ENCODE peak calls at places on chromosome 10, in six cellular contexts. One of them, this sample, is unnamed.
A peak's percentile ranks its signal among the peaks of the same experiment; 100 is the strongest.

GRCh38 chr10:119542357-119542989 is at the start of gene RGS10:
- DNase-seq in EH: peak; percentile 90
- DNase-seq in OCI-M1: peak; percentile 91
- DNase-seq in small intestine: peak; percentile 89
- DNase-seq in activated CD8-positive, alpha-beta memory T cell treated with anti-CD3 and anti-CD28 coated beads for 24 hours: no peak
- DNase-seq in heart right ventricle: peak; percentile 82
- DNase-seq in this sample: peak; percentile 43

GRCh38 chr10:22824984-22825383 is 102.9 kb upstream of the ARMC3 start:
- DNase-seq in small intestine: no peak
- DNase-seq in OCI-M1: no peak
- DNase-seq in activated CD8-positive, alpha-beta memory T cell treated with anti-CD3 and anti-CD28 coated beads for 24 hours: no peak
- DNase-seq in EH: peak; percentile 66
- DNase-seq in heart right ventricle: no peak
- DNase-seq in this sample: no peak

GRCh38 chr10:69123747-69124557 is at the start of gene VPS26A:
- DNase-seq in EH: peak; percentile 99
- DNase-seq in heart right ventricle: peak; percentile 99
- DNase-seq in OCI-M1: peak; percentile 99
- DNase-seq in activated CD8-positive, alpha-beta memory T cell treated with anti-CD3 and anti-CD28 coated beads for 24 hours: peak; percentile 100
- DNase-seq in small intestine: peak; percentile 99
- DNase-seq in this sample: peak; percentile 97

GRCh38 chr10:114879541-114880158 is 58.1 kb downstream of the FHIP2A start:
- DNase-seq in EH: peak; percentile 38
- DNase-seq in activated CD8-positive, alpha-beta memory T cell treated with anti-CD3 and anti-CD28 coated beads for 24 hours: peak; percentile 65
- DNase-seq in heart right ventricle: peak; percentile 19
- DNase-seq in OCI-M1: peak; percentile 74
- DNase-seq in small intestine: peak; percentile 14
- DNase-seq in this sample: peak; percentile 23

GRCh38 chr10:86387221-86387794 is 20.7 kb upstream of the GRID1 start:
- DNase-seq in heart right ventricle: no peak
- DNase-seq in EH: no peak
- DNase-seq in OCI-M1: peak; percentile 11
- DNase-seq in small intestine: no peak
- DNase-seq in activated CD8-positive, alpha-beta memory T cell treated with anti-CD3 and anti-CD28 coated beads for 24 hours: no peak
- DNase-seq in this sample: no peak

GRCh38 chr10:82321734-82322133 is 446.7 kb downstream of the NRG3 start:
- DNase-seq in activated CD8-positive, alpha-beta memory T cell treated with anti-CD3 and anti-CD28 coated beads for 24 hours: no peak
- DNase-seq in OCI-M1: no peak
- DNase-seq in EH: no peak
- DNase-seq in small intestine: no peak
- DNase-seq in heart right ventricle: no peak
- DNase-seq in this sample: no peak

GRCh38 chr10:132186488-132187413 is at the start of gene DPYSL4:
- DNase-seq in OCI-M1: no peak
- DNase-seq in heart right ventricle: no peak
- DNase-seq in small intestine: no peak
- DNase-seq in EH: peak; percentile 19
- DNase-seq in activated CD8-positive, alpha-beta memory T cell treated with anti-CD3 and anti-CD28 coated beads for 24 hours: peak; percentile 70
- DNase-seq in this sample: no peak

GRCh38 chr10:100021322-100021721 is 11.6 kb upstream of the DNMBP start:
- DNase-seq in activated CD8-positive, alpha-beta memory T cell treated with anti-CD3 and anti-CD28 coated beads for 24 hours: no peak
- DNase-seq in heart right ventricle: no peak
- DNase-seq in small intestine: no peak
- DNase-seq in EH: no peak
- DNase-seq in OCI-M1: no peak
- DNase-seq in this sample: no peak

GRCh38 chr10:86657011-86657395 is 2.7 kb downstream of the OPN4 start:
- DNase-seq in small intestine: no peak
- DNase-seq in EH: no peak
- DNase-seq in heart right ventricle: no peak
- DNase-seq in activated CD8-positive, alpha-beta memory T cell treated with anti-CD3 and anti-CD28 coated beads for 24 hours: no peak
- DNase-seq in OCI-M1: no peak
- DNase-seq in this sample: no peak

GRCh38 chr10:664893-665292 is 24.6 kb downstream of the DIP2C start:
- DNase-seq in activated CD8-positive, alpha-beta memory T cell treated with anti-CD3 and anti-CD28 coated beads for 24 hours: no peak
- DNase-seq in EH: no peak
- DNase-seq in small intestine: no peak
- DNase-seq in OCI-M1: no peak
- DNase-seq in heart right ventricle: no peak
- DNase-seq in this sample: no peak